ENCODE peak calls at places on chromosomes 6 and 20, in five cellular contexts. A, N, E, X and V are unnamed samples.

GRCh38 chr6:166584046-166584679 is 2.3 kb downstream of the RAMACL start:
- DNase-seq in A (no peak), N (peak; percentile 43), X (no peak), E (no peak), V (no peak)

GRCh38 chr20:22462975-22463914 is 121.1 kb downstream of the FOXA2 start:
- DNase-seq in X (no peak), N (no peak), E (no peak), A (no peak), V (no peak)

GRCh38 chr6:158283304-158284005 is 28.8 kb upstream of the TULP4 start:
- DNase-seq in A (peak; percentile 84), E (peak; percentile 17), N (no peak), X (no peak), V (peak; percentile 19)

GRCh38 chr20:51661609-51662178 is 106.5 kb downstream of the ATP9A start:
- DNase-seq in X (no peak), E (no peak), A (peak; percentile 77), N (no peak), V (peak; percentile 28)

GRCh38 chr6:31546339-31546961 is at the start of gene ATP6V1G2:
- DNase-seq in E (peak; percentile 82), X (peak; percentile 86), N (peak; percentile 93), A (peak; percentile 95), V (peak; percentile 70)

GRCh38 chr6:139940741-139941712 is 566.6 kb upstream of the CITED2 start:
- DNase-seq in N (peak; percentile 23), A (no peak), X (no peak), E (no peak), V (no peak)

GRCh38 chr20:59733326-59733725 is 129.0 kb downstream of the PHACTR3 start:
- DNase-seq in E (no peak), A (no peak), X (no peak), N (peak; percentile 5), V (no peak)

GRCh38 chr6:69578366-69578890 is 218.4 kb downstream of the LMBRD1 start:
- DNase-seq in X (no peak), E (no peak), A (peak; percentile 5), N (no peak), V (no peak)

GRCh38 chr6:72238021-72238420 is 351.7 kb downstream of the RIMS1 start:
- DNase-seq in N (no peak), X (no peak), E (no peak), A (no peak), V (no peak)